ENCODE peak calls at places on chromosomes 11 and 22, in five cellular contexts. One of them, this sample, is unnamed.

GRCh38 chr11:80958414-80958813 is 1517.6 kb upstream of the TENM4 start:
- DNase-seq in WTC11: no peak
- DNase-seq in mucosa of descending colon: no peak
- DNase-seq in HTR-8/SVneo: no peak
- DNase-seq in NCI-H1105: no peak
- DNase-seq in this sample: no peak

GRCh38 chr11:75319035-75319877 is 32.2 kb downstream of the ARRB1 start:
- DNase-seq in NCI-H1105: no peak
- DNase-seq in HTR-8/SVneo: no peak
- DNase-seq in WTC11: no peak
- DNase-seq in mucosa of descending colon: peak
- DNase-seq in this sample: no peak

GRCh38 chr22:45597460-45598192 is 74.0 kb upstream of the ATXN10 start:
- DNase-seq in mucosa of descending colon: no peak
- DNase-seq in NCI-H1105: no peak
- DNase-seq in WTC11: no peak
- DNase-seq in HTR-8/SVneo: no peak
- DNase-seq in this sample: peak

GRCh38 chr11:21561589-21561988 is 631.3 kb upstream of the ANO5 start:
- DNase-seq in mucosa of descending colon: no peak
- DNase-seq in WTC11: no peak
- DNase-seq in NCI-H1105: no peak
- DNase-seq in HTR-8/SVneo: no peak
- DNase-seq in this sample: no peak

GRCh38 chr11:94089356-94089755 is 39.3 kb upstream of the PANX1 start:
- DNase-seq in HTR-8/SVneo: no peak
- DNase-seq in WTC11: no peak
- DNase-seq in NCI-H1105: no peak
- DNase-seq in mucosa of descending colon: no peak
- DNase-seq in this sample: no peak

GRCh38 chr11:116853461-116854073 is 16.1 kb upstream of the APOA1 start:
- DNase-seq in mucosa of descending colon: no peak
- DNase-seq in HTR-8/SVneo: peak
- DNase-seq in WTC11: no peak
- DNase-seq in NCI-H1105: no peak
- DNase-seq in this sample: peak

GRCh38 chr22:24411256-24412004 is 16.0 kb upstream of the ADORA2A start:
- DNase-seq in WTC11: no peak
- DNase-seq in mucosa of descending colon: no peak
- DNase-seq in NCI-H1105: no peak
- DNase-seq in HTR-8/SVneo: no peak
- DNase-seq in this sample: no peak

GRCh38 chr11:35525501-35526175 is at the start of gene PAMR1:
- DNase-seq in HTR-8/SVneo: peak
- DNase-seq in NCI-H1105: peak
- DNase-seq in WTC11: peak
- DNase-seq in mucosa of descending colon: peak
- DNase-seq in this sample: peak

GRCh38 chr22:33402325-33402724 is 344.1 kb upstream of the SYN3 start:
- DNase-seq in HTR-8/SVneo: no peak
- DNase-seq in mucosa of descending colon: no peak
- DNase-seq in NCI-H1105: no peak
- DNase-seq in WTC11: no peak
- DNase-seq in this sample: no peak

GRCh38 chr11:30143098-30143705 is 87.6 kb upstream of the FSHB start:
- DNase-seq in WTC11: no peak
- DNase-seq in NCI-H1105: no peak
- DNase-seq in HTR-8/SVneo: no peak
- DNase-seq in mucosa of descending colon: no peak
- DNase-seq in this sample: peak

GRCh38 chr22:49979587-49980264 is 19.2 kb downstream of the PIM3 start:
- DNase-seq in NCI-H1105: peak
- DNase-seq in WTC11: peak
- DNase-seq in mucosa of descending colon: no peak
- DNase-seq in HTR-8/SVneo: no peak
- DNase-seq in this sample: peak